ENCODE peak calls at places on chromosome 10, in nine cellular contexts. M is NCI-H2171, I is body of pancreas, B is left lung, V is HS-27A, D is H54, Z is astrocyte, P is NT2/D1, O is ecto neural progenitor cell. W is an unnamed sample.

GRCh38 chr10:100742936-100743335 is 2.4 kb upstream of the PAX2 start:
- DNase-seq in M (no peak), I (no peak), B (no peak), V (no peak), D (no peak), Z (no peak), P (no peak), O (peak; percentile 48), W (no peak)

GRCh38 chr10:110138197-110138812 is 69.1 kb upstream of the MXI1 start:
- DNase-seq in M (peak; percentile 20), I (no peak), B (no peak), V (no peak), D (no peak), Z (peak; percentile 35), P (no peak), O (no peak), W (no peak)

GRCh38 chr10:122875843-122876492 is 3.4 kb downstream of the FAM24B start:
- DNase-seq in M (no peak), I (no peak), B (no peak), V (no peak), D (no peak), Z (no peak), P (peak; percentile 87), O (no peak), W (no peak)

GRCh38 chr10:86349474-86349873 is 17.1 kb downstream of the GRID1 start:
- DNase-seq in M (no peak), I (no peak), B (no peak), V (no peak), D (no peak), Z (no peak), P (peak; percentile 52), O (no peak), W (peak; percentile 13)

GRCh38 chr10:97673736-97674525 is 13.1 kb downstream of the AVPI1 start:
- DNase-seq in M (no peak), I (no peak), B (no peak), V (no peak), D (peak; percentile 66), Z (peak; percentile 48), P (no peak), O (no peak), W (no peak)

GRCh38 chr10:77386833-77387232 is 250.8 kb downstream of the KCNMA1 start:
- DNase-seq in M (no peak), I (no peak), B (no peak), V (no peak), D (peak; percentile 33), Z (peak; percentile 80), P (no peak), O (no peak), W (no peak)

GRCh38 chr10:107415446-107415845 is 250.9 kb upstream of the SORCS1 start:
- DNase-seq in M (no peak), I (no peak), B (no peak), V (no peak), D (no peak), Z (no peak), P (no peak), O (no peak), W (no peak)

GRCh38 chr10:61643316-61643751 is 19.4 kb upstream of the CABCOCO1 start:
- DNase-seq in M (no peak), I (no peak), B (no peak), V (no peak), D (no peak), Z (peak; percentile 93), P (no peak), O (no peak), W (no peak)

GRCh38 chr10:59375990-59376389 is 13.6 kb upstream of the FAM13C start:
- DNase-seq in M (no peak), I (no peak), B (no peak), V (no peak), D (no peak), Z (peak; percentile 59), P (no peak), O (no peak), W (no peak)

GRCh38 chr10:8444630-8445029 is 390.1 kb downstream of the GATA3 start:
- DNase-seq in M (no peak), I (no peak), B (no peak), V (no peak), D (no peak), Z (peak; percentile 3), P (no peak), O (peak; percentile 56), W (no peak)

GRCh38 chr10:6145414-6145978 is 56.7 kb downstream of the RBM17 start:
- DNase-seq in M (no peak), I (no peak), B (no peak), V (no peak), D (no peak), Z (no peak), P (no peak), O (no peak), W (no peak)

GRCh38 chr10:119542990-119543813 is 683 bp upstream of the RGS10 start:
- DNase-seq in M (peak; percentile 27), I (peak; percentile 27), B (peak; percentile 70), V (peak; percentile 22), D (peak; percentile 55), Z (peak; percentile 31), P (no peak), O (peak; percentile 78), W (peak; percentile 68)

GRCh38 chr10:123999956-124000615 is 93.3 kb downstream of the CHST15 start:
- DNase-seq in M (no peak), I (no peak), B (peak; percentile 31), V (no peak), D (no peak), Z (no peak), P (no peak), O (no peak), W (no peak)

GRCh38 chr10:36026081-36026480 is 384.0 kb upstream of the FZD8 start:
- DNase-seq in M (no peak), I (no peak), B (no peak), V (no peak), D (no peak), Z (no peak), P (no peak), O (no peak), W (no peak)

GRCh38 chr10:48598243-48598935 is 6.5 kb downstream of the ARHGAP22 start:
- DNase-seq in M (peak; percentile 50), I (no peak), B (no peak), V (no peak), D (no peak), Z (no peak), P (no peak), O (peak; percentile 34), W (no peak)

W was measured in RWPE2.